ENCODE peak calls at places on chromosomes 3 and 15, in five cellular contexts. M is HFFc6, F is ascending aorta, Q is colonic mucosa, S is A549. L is an unnamed sample.
A peak's percentile ranks its signal among the peaks of the same experiment; 100 is the strongest.

GRCh38 chr3:150640256-150640655 is 37.1 kb downstream of the SELENOT start:
- DNase-seq in S (no peak), M (no peak), Q (no peak), F (no peak), L (no peak)

GRCh38 chr3:34683851-34684250 is 885.4 kb downstream of the PDCD6IP start:
- DNase-seq in F (peak; percentile 69), Q (peak; percentile 57), M (peak; percentile 40), S (peak; percentile 64), L (peak; percentile 73)

GRCh38 chr3:183481582-183481981 is 53.2 kb upstream of the MCF2L2 start:
- DNase-seq in M (peak; percentile 69), F (peak; percentile 31), S (no peak), Q (no peak), L (no peak)

GRCh38 chr3:11706604-11707003 is 62.9 kb upstream of the VGLL4 start:
- DNase-seq in S (no peak), M (no peak), Q (no peak), F (no peak), L (no peak)

GRCh38 chr3:134369231-134369741 is 5.0 kb downstream of the AMOTL2 start:
- DNase-seq in Q (no peak), S (no peak), M (peak; percentile 69), F (peak; percentile 62), L (peak; percentile 53)

GRCh38 chr15:28955160-28955502 is 69.4 kb downstream of the APBA2 start:
- DNase-seq in M (no peak), Q (no peak), S (no peak), F (peak; percentile 21), L (no peak)

GRCh38 chr3:24394754-24395153 is 99.9 kb downstream of the THRB start:
- DNase-seq in F (no peak), S (no peak), M (no peak), Q (no peak), L (no peak)

GRCh38 chr3:65974505-65974904 is 64.2 kb downstream of the MAGI1 start:
- DNase-seq in M (no peak), F (no peak), S (no peak), Q (no peak), L (no peak)

GRCh38 chr3:183006396-183007002 is 26.2 kb upstream of the DCUN1D1 start:
- DNase-seq in S (no peak), Q (no peak), F (no peak), M (no peak), L (no peak)

GRCh38 chr15:78208887-78209645 is 25.3 kb downstream of the ACSBG1 start:
- DNase-seq in F (peak; percentile 48), M (no peak), Q (peak; percentile 48), S (no peak), L (no peak)

GRCh38 chr3:2236203-2236602 is 137.5 kb downstream of the CNTN4 start:
- DNase-seq in M (no peak), F (no peak), Q (no peak), S (no peak), L (no peak)

GRCh38 chr3:170640737-170641171 is 54.9 kb upstream of the SLC7A14 start:
- DNase-seq in S (no peak), Q (no peak), F (no peak), M (no peak), L (no peak)

GRCh38 chr3:165523801-165524200 is 313.4 kb downstream of the BCHE start:
- DNase-seq in Q (no peak), S (no peak), F (no peak), M (no peak), L (no peak)

DNA sequence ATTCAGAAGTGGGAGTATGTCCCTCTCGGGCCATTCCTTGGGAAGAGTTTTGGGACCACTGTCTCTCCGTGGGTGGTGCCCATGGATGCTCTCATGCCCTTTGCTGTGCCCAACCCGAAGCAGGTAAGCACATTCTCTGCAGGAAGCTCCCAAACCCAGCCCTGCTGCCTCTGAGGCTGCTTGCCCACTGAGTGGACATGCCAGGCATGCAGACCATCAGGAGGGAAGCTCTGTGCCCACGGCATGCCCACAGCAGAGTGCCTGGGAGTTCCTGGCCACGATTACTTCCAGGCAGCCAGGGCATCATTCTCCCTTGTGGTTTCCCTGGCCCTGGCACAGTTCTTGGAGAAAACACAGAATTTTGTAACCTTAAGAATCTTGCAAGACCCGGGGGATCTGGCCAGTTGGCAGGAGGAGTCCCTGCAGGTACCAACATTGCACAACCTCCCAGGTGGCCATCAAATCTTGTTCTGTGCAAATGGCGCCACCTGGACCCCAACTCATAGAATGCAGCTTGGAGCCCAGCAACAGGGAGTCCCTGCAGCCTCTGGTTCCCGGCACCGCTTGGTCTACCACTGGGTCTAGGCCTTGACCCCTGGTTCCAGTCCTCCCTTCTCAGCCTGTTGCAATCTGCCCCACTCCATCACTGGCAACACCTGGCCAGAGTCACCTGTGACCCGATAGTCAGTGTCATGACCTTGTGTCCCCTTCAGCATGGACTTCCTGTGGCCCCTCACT is 20.4 kb downstream of the FAH start:
- DNase-seq in S (peak; percentile 79), F (peak; percentile 86), M (peak; percentile 15), Q (peak; percentile 72), L (peak; percentile 77)
- TF ChIP-seq CTCF in S (peak; percentile 73), F (peak; percentile 68), M (peak; percentile 84), Q (peak; percentile 67), L (peak; percentile 77)

GRCh38 chr15:66841953-66842681 is 140.1 kb downstream of the SMAD6 start:
- DNase-seq in F (peak; percentile 96), Q (peak; percentile 81), S (peak; percentile 68), M (peak; percentile 95), L (peak; percentile 70)
- TF ChIP-seq CTCF in F (no peak), Q (no peak), S (no peak), M (peak; percentile 11), L (no peak)

GRCh38 chr3:192090586-192090985 is 629.6 kb downstream of the PYDC2 start:
- DNase-seq in F (no peak), M (no peak), S (no peak), Q (no peak), L (peak; percentile 10)
- TF ChIP-seq CTCF in F (no peak), M (peak; percentile 49), S (no peak), Q (no peak), L (no peak)

GRCh38 chr3:153595186-153595815 is 433.3 kb downstream of the RAP2B start:
- DNase-seq in S (peak; percentile 33), M (peak; percentile 38), Q (no peak), F (no peak), L (no peak)
- TF ChIP-seq CTCF in S (peak; percentile 58), M (peak; percentile 80), Q (peak; percentile 40), F (peak; percentile 51), L (no peak)

DNA sequence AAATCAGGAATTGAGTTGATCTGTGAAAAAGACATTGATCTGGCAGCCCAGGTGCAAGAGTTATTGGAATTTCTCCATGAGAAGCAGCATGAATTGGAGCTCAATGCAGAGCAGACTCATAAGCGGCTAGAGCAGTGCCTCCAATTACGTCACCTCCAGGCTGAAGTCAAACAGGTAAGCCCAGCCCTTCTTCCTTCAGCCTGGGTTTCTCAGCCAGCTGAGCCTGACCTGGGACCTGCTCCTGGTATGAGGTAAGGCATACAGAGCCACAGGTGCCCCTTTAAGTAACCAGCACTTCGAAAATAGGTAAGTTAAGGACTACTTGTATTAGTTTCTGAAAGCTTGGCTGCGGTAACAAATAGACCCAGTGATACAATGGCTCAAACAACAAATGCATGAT is 307.4 kb upstream of the UMPS start:
- DNase-seq in F (no peak), M (no peak), S (no peak), Q (no peak), L (no peak)
- TF ChIP-seq CTCF in F (no peak), M (no peak), S (no peak), Q (no peak), L (no peak)

L was measured in endothelial cell.